ENCODE peak calls at places on chromosome X, in five cellular contexts. N is neural progenitor cell, V is cardiac muscle cell, A is ovary, Q is kidney. G is an unnamed sample.

GRCh38 chrX:40090050-40090804 is 7.5 kb downstream of the BCOR start:
- DNase-seq in Q (peak; percentile 84), A (peak; percentile 74), V (no peak), N (peak; percentile 67), G (no peak)

GRCh38 chrX:57902633-57903032 is 7.6 kb downstream of the ZXDA start:
- DNase-seq in A (no peak), Q (no peak), N (no peak), V (no peak), G (no peak)

GRCh38 chrX:118219866-118220265 is 103.3 kb upstream of the KLHL13 start:
- DNase-seq in A (no peak), Q (no peak), N (no peak), V (no peak), G (no peak)

GRCh38 chrX:30489323-30489722 is 88.2 kb downstream of the TASL start:
- DNase-seq in V (peak; percentile 46), N (peak; percentile 6), A (no peak), Q (no peak), G (no peak)

GRCh38 chrX:3733043-3733430 is 19.6 kb upstream of the PRKX start:
- DNase-seq in N (no peak), A (no peak), V (no peak), Q (no peak), G (no peak)

GRCh38 chrX:123172874-123173273 is 11.2 kb upstream of the GRIA3 start:
- DNase-seq in V (no peak), N (no peak), A (no peak), Q (no peak), G (no peak)

GRCh38 chrX:50430917-50431316 is 39.7 kb downstream of the DGKK start:
- DNase-seq in N (no peak), V (no peak), Q (no peak), A (no peak), G (no peak)

GRCh38 chrX:10051866-10052265 is 84.7 kb downstream of the CLDN34 start:
- DNase-seq in A (no peak), N (no peak), Q (no peak), V (no peak), G (peak; percentile 28)

GRCh38 chrX:142250502-142250901 is 45.4 kb upstream of the MAGEC2 start:
- DNase-seq in Q (no peak), A (no peak), N (no peak), V (no peak), G (peak; percentile 81)

GRCh38 chrX:71606536-71607216 is 11.6 kb downstream of the CXCR3 start:
- DNase-seq in A (no peak), V (no peak), N (no peak), Q (no peak), G (no peak)

GRCh38 chrX:131802836-131803626 is 220.1 kb upstream of the STK26 start:
- DNase-seq in Q (peak; percentile 85), N (no peak), A (peak; percentile 80), V (no peak), G (no peak)

GRCh38 chrX:39855748-39856129 is 242.0 kb downstream of the BCOR start:
- DNase-seq in V (no peak), N (no peak), A (no peak), Q (no peak), G (no peak)

GRCh38 chrX:48676106-48676892 is 7.3 kb upstream of the WAS start:
- DNase-seq in A (peak; percentile 88), V (peak; percentile 90), N (peak; percentile 94), Q (peak; percentile 95), G (peak; percentile 42)

GRCh38 chrX:123153846-123154335 is 30.2 kb upstream of the GRIA3 start:
- DNase-seq in V (no peak), N (no peak), A (no peak), Q (no peak), G (no peak)

GRCh38 chrX:107747596-107748161 is 27.9 kb downstream of the TSC22D3 start:
- DNase-seq in N (peak; percentile 24), Q (no peak), V (peak; percentile 65), A (no peak), G (no peak)

GRCh38 chrX:118226060-118226428 is 109.4 kb upstream of the KLHL13 start:
- DNase-seq in N (no peak), V (peak; percentile 39), Q (no peak), A (no peak), G (no peak)

GRCh38 chrX:136250191-136251041 is 784 bp downstream of the MAP7D3 start:
- DNase-seq in V (peak; percentile 18), Q (no peak), A (peak; percentile 29), N (peak; percentile 60), G (no peak)

GRCh38 chrX:147917700-147918694 is 6.3 kb downstream of the FMR1 start:
- DNase-seq in A (no peak), N (no peak), Q (no peak), V (no peak), G (no peak)

GRCh38 chrX:114976321-114976720 is 41.1 kb downstream of the IL13RA2 start:
- DNase-seq in N (no peak), V (no peak), Q (no peak), A (no peak), G (peak; percentile 45)

GRCh38 chrX:132266583-132267355 is 47.5 kb upstream of the RAP2C start:
- DNase-seq in A (no peak), N (no peak), Q (no peak), V (no peak), G (no peak)

GRCh38 chrX:150972450-150972849 is 10.7 kb upstream of the HMGB3 start:
- DNase-seq in A (no peak), N (no peak), Q (no peak), V (no peak), G (no peak)

GRCh38 chrX:65488496-65488895 is 46.1 kb downstream of the LAS1L start:
- DNase-seq in A (no peak), N (no peak), V (no peak), Q (no peak), G (no peak)

GRCh38 chrX:18793601-18794089 is 86.2 kb downstream of the PPEF1 start:
- DNase-seq in Q (no peak), A (no peak), N (peak; percentile 77), V (no peak), G (no peak)

GRCh38 chrX:87397103-87397886 is 120.3 kb upstream of the KLHL4 start:
- DNase-seq in Q (no peak), A (no peak), V (no peak), N (no peak), G (no peak)

GRCh38 chrX:76428243-76429130 is 977 bp downstream of the MAGEE1 start:
- DNase-seq in Q (peak; percentile 75), A (peak; percentile 16), N (peak; percentile 10), V (no peak), G (no peak)

GRCh38 chrX:29478336-29479069 is 736.9 kb upstream of the MAGEB2 start:
- DNase-seq in A (no peak), Q (no peak), V (peak; percentile 58), N (peak; percentile 64), G (no peak)

GRCh38 chrX:99371976-99372595 is 1038.0 kb downstream of the PCDH19 start:
- DNase-seq in V (no peak), A (no peak), Q (peak; percentile 58), N (no peak), G (no peak)

GRCh38 chrX:49192722-49193328 is 6.7 kb upstream of the PRICKLE3 start:
- DNase-seq in Q (no peak), V (no peak), A (no peak), N (peak; percentile 60), G (no peak)

GRCh38 chrX:18707442-18708049 is at the start of gene PPEF1:
- DNase-seq in Q (no peak), V (no peak), A (no peak), N (no peak), G (no peak)

DNA sequence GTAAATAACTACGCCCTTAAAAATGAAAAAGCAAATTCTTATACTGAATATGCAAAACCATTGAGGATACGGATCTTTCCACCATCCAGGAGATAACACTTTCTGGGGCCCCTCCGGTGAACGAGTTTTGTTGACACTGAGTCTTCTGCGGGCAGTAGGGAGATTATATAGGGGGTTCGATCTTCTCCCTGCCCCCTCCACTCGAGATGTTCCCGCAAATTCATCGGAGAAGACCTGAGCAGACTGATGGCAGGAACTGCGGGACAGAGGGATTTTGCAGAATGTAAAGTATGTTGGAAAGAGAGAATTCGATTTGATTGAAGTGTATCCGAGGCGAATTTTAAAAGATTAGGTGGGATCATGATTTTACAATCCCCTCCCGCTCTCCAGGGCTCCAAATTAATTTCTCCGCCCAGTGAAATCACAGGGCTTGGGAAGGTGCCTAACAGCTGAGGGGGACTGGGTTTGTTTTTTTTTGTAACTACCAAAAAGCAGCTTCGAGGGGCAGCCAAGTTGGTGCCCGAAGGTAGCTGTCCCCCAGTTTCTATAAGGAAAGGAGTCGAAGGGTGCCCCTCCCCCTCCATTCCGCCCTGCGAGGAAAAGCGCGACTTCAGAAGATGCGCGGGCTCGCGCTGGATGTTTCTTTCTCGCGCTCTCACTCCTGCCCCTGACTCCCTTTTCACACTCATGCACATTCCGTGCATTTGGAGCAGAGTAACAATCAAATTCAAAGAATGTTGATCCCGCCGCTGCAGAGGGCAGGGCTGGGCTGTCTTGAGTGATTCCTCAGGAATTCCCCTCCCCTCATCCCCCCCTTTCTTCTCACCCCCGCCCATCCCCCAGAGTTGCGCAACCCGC is 1.2 kb downstream of the TMEM255A start:
- DNase-seq in N (peak; percentile 67), Q (no peak), A (peak; percentile 41), V (peak; percentile 23), G (peak; percentile 2)
- H3K4me3 ChIP-seq in N (peak overlapping the region; percentile 47), Q (peak overlapping the region; percentile 42), A (peak overlapping the region; percentile 44), V (peak overlapping the region; percentile 40), G (peak overlapping the region; percentile 63)

GRCh38 chrX:41824551-41824950 is 98.8 kb downstream of the CASK start:
- DNase-seq in A (no peak), V (no peak), N (no peak), Q (no peak), G (no peak)
- TF ChIP-seq CTCF in A (no peak), V (no peak), N (no peak), Q (no peak), G (no peak)

DNA sequence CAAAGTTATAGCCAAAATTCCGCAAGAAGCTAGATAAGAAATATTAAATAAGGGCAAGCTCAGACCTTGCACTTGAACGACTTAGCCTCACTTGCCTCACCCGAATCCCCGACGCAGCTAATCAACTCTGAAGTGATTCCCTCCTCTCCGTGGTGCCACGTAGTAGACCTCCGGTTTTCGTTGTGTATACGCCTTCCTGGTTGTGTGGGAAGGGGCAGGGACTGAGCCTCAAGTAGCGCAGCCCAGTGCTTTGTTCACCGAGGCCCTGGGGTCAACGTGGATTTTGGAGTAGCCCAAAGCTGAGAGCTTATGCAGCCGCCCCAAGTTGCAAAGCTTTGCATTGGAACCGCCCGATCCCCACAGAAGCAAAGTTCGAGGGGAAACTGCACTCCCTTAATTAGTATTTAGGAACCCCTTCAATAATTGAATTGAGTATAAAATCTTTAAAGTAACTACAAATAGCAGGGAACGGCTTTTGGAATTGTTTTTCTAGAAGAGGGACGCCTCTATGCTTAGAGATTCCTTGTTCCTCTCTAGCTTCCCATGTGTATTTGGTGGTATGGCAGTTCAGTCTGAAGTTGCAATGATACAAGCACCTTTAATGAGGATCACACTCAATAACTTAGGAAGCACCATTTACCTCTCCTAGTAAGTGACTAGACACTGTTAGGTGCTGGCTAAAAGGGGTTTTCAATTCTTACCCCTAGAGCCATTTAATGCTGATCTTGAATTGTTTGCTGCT is 55.7 kb downstream of the LINC00632 start:
- DNase-seq in V (peak; percentile 26), Q (no peak), A (no peak), N (peak; percentile 39), G (no peak)
- H3K4me3 ChIP-seq in V (peak overlapping the region; percentile 58), Q (peak overlapping the region; percentile 47), A (peak overlapping the region; percentile 18), N (peak overlapping the region; percentile 49), G (peak overlapping the region; percentile 39)

GRCh38 chrX:109475174-109475891 is 6.6 kb downstream of the GUCY2F start:
- DNase-seq in Q (peak; percentile 62), V (peak; percentile 77), A (peak; percentile 34), N (peak; percentile 91), G (no peak)
- TF ChIP-seq CTCF in Q (peak; percentile 39), V (peak; percentile 53), A (no peak), N (peak; percentile 78), G (peak; percentile 68)